ENCODE peak calls at places on chromosome 21, in four cellular contexts. Z is stomach; U is CD4-positive, alpha-beta T cell; O is left lung. W is an unnamed sample.

GRCh38 chr21:16815228-16815627 is 697.6 kb upstream of the CXADR start:
- DNase-seq in O (no peak), U (no peak), Z (no peak), W (no peak)

GRCh38 chr21:36811762-36812161 is 112.8 kb downstream of the SIM2 start:
- DNase-seq in Z (no peak), O (no peak), U (no peak), W (no peak)

GRCh38 chr21:45397381-45397780 is 7.6 kb upstream of the COL18A1 start:
- DNase-seq in O (no peak), Z (no peak), U (no peak), W (no peak)

GRCh38 chr21:45424854-45425795 is 20.2 kb downstream of the COL18A1 start:
- DNase-seq in Z (no peak), U (no peak), O (no peak), W (no peak)

GRCh38 chr21:23452384-23453083 is 2154.7 kb downstream of the MRPL39 start:
- DNase-seq in U (no peak), Z (no peak), O (no peak), W (peak)

GRCh38 chr21:45228171-45228641 is 59.5 kb downstream of the POFUT2 start:
- DNase-seq in U (peak), Z (no peak), O (no peak), W (no peak)

GRCh38 chr21:45788198-45788597 is 144.7 kb downstream of the PCBP3 start:
- DNase-seq in O (no peak), U (no peak), Z (no peak), W (no peak)

GRCh38 chr21:46385846-46386725 is 62.1 kb downstream of the PCNT start:
- DNase-seq in O (no peak), U (no peak), Z (no peak), W (no peak)

GRCh38 chr21:15122241-15122640 is 57.4 kb upstream of the NRIP1 start:
- DNase-seq in U (no peak), Z (no peak), O (no peak), W (no peak)

GRCh38 chr21:35156293-35156976 is 107.3 kb upstream of the RUNX1 start:
- DNase-seq in Z (no peak), O (no peak), U (no peak), W (no peak)

GRCh38 chr21:35530726-35531125 is 481.6 kb upstream of the RUNX1 start:
- DNase-seq in Z (no peak), U (no peak), O (no peak), W (no peak)

GRCh38 chr21:23664193-23664694 is 1943.0 kb downstream of the MRPL39 start:
- DNase-seq in U (no peak), Z (no peak), O (no peak), W (no peak)

GRCh38 chr21:38388219-38388618 is 110.1 kb downstream of the ERG start:
- DNase-seq in Z (no peak), U (no peak), O (no peak), W (no peak)

GRCh38 chr21:38389891-38390290 is 108.4 kb downstream of the ERG start:
- DNase-seq in Z (no peak), O (no peak), U (no peak), W (no peak)

GRCh38 chr21:38392722-38393121 is 105.6 kb downstream of the ERG start:
- DNase-seq in U (no peak), O (no peak), Z (no peak), W (no peak)

GRCh38 chr21:38386967-38387366 is 111.3 kb downstream of the ERG start:
- DNase-seq in U (no peak), O (peak), Z (no peak), W (no peak)

DNA sequence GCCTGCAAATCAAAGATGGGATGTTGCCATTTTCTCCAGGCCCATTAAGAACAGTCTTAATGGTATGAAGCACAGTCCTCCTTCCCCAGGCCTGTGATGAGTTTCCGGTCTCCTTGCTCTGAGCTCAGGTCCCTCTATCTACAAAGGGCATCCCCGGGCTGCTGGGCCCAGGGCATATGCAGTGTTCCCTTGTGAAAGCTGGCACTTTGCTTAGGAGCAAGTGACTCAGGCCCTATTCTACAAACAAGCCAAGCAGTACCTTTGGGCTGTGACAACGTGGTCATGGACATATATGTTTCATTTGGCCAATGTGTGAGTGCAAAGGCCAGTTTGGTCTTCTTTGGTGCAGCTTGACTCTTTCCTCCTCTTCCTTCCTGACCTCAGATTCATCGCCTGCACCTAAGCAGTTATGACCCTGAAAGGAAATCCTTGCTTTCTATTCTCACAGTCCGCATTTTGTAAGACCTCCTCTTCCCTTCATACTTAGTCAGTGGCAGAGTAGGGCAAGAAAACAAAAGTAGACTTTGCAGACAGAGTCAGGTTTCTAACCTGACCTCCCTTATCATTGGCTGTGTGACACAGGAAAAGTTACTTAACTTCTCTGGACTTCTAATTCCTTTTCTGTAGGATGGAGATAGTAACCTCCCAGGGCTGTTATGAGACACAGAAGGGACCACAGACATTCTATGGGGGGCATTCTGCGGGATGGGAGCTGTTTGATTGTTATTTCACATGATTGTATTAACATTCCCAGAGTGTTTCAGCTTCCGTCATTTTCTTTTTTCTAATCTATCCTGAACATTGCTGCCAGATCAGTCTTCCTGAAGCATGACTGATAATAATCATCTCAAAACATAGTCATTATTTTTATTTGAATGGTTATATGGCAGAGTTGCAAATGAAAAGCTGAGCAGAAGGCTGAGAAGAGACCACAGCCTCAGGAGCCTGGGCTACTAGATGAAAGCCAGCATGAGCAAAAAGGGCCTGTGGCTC is 109.3 kb downstream of the ERG start:
- DNase-seq in U (no peak), Z (no peak), O (no peak), W (no peak)
- H3K27ac ChIP-seq in U (no peak), Z (no peak), O (no peak), W (no peak)

GRCh38 chr21:17925000-17925610 is 105.9 kb upstream of the C21orf91 start:
- DNase-seq in O (no peak), U (peak), Z (peak), W (no peak)

GRCh38 chr21:17929514-17929913 is 110.4 kb upstream of the C21orf91 start:
- DNase-seq in U (no peak), O (no peak), Z (no peak), W (no peak)

GRCh38 chr21:17930102-17930501 is 110.9 kb upstream of the C21orf91 start:
- DNase-seq in Z (no peak), O (no peak), U (no peak), W (no peak)

GRCh38 chr21:17925900-17926299 is 106.7 kb upstream of the C21orf91 start:
- DNase-seq in O (no peak), Z (no peak), U (no peak), W (no peak)

DNA sequence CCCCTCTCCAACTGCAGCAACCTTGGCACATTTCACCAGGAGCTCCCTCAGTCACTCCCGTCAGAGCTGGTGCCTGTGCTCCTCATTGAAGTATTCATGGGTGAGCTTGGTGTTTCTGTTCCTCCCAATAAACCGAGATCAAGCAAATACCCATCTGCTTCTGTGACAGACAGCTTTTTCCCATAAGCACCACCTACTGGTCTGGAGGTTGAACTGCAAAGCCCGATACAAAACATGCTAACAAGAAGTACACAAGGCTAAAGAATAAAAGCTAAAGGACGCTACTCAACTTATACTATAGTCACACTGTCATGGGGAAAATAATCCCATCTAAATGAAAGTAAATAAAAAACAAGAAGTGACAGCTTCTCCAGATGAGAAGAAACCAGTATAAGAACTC is 111.9 kb upstream of the C21orf91 start:
- DNase-seq in Z (no peak), U (no peak), O (no peak), W (no peak)
- TF ChIP-seq CTCF in Z (no peak), U (no peak), O (no peak), W (peak)

DNA sequence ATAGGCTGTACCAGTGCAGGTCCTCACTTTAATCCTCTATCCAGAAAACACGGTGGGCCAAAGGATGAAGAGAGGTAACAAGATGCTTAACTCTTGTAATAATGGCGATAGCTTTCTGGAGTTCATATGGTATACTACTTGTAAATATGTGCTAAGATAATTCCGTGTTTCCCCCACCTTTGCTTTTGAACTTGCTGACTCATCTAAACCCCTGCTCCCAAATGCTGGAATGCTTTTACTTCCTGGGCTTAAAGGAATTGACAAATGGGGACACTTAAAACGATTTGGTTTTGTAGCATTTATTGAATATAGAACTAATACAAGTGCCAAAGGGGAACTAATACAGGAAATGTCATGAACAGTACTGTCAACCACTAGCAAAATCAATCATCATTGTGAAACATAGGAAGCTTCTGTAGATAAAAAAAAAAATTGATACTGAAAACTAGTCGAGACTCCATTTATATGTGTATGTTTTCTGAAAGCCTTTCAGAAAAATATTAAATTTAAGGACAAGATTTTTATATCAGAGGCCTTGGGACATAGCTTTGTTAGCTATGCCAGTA is 7.0 kb downstream of the SOD1 start:
- DNase-seq in Z (no peak), O (no peak), U (no peak), W (no peak)
- H3K27ac ChIP-seq in Z (no peak), O (no peak), U (no peak), W (no peak)

DNA sequence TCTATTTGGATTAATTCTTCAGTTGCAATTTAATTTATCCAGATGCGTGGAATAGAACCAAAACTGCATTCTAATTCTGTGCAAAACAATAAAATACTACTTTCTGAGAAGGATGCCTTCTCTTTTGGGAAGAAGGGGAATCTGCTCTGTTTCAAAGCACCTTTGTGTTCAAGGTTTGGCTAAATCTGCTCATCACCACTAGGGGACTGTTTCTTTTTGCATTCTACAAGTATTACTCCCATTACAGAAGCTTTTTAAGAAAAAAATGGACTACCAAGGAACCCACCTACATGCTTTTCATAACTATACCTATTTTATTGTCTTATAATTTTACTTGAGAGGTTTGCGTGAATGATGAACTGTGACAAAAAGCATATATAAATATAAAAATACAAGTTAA is 18.2 kb downstream of the MRPS6 start:
- DNase-seq in Z (no peak), U (no peak), O (no peak), W (no peak)
- TF ChIP-seq CTCF in Z (no peak), U (peak), O (no peak), W (no peak)

DNA sequence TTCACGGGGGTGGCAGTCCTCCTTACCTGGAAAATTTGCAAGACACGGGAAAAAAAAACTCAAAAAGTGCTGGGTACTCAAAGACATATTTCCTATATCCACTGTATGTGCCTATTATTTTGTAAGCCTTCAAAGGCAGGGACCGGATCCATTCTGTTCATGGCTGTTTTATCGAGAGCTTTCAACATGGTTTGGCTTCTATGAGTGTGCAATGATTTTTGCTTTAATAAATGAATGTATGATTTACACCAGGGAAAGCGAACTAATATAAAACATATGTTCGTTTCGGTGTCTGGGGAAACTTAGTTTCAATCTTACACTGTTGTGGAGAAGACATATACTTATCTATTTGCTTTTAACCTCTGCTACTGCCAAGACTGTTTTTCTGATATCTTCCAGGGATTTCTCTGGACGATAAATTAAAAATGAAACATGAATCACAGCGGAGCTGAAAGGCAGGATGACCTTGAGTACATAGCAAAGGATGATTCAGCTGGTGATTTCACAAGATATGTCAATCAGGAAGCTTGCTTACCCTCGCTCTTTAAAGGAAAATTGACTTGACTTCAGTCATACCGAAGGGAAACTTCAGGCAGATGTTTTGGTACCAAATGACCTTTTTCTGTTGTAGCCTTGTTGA is 14.7 kb upstream of the CYYR1 start:
- DNase-seq in Z (no peak), O (no peak), U (no peak), W (no peak)
- H3K27ac ChIP-seq in Z (no peak), O (peak), U (no peak), W (no peak)

GRCh38 chr21:40177979-40178378 is 310.7 kb downstream of the PCP4 start:
- DNase-seq in Z (no peak), U (no peak), O (no peak), W (no peak)

GRCh38 chr21:40178726-40179125 is 311.5 kb downstream of the PCP4 start:
- DNase-seq in O (no peak), U (no peak), Z (no peak), W (no peak)

GRCh38 chr21:40169971-40170370 is 302.7 kb downstream of the PCP4 start:
- DNase-seq in Z (no peak), U (no peak), O (no peak), W (no peak)

GRCh38 chr21:40176732-40177131 is 309.5 kb downstream of the PCP4 start:
- DNase-seq in Z (no peak), O (no peak), U (no peak), W (no peak)

GRCh38 chr21:40173833-40174232 is 306.6 kb downstream of the PCP4 start:
- DNase-seq in Z (no peak), O (no peak), U (no peak), W (no peak)
- TF ChIP-seq CTCF in Z (no peak), O (no peak), U (no peak), W (no peak)

DNA sequence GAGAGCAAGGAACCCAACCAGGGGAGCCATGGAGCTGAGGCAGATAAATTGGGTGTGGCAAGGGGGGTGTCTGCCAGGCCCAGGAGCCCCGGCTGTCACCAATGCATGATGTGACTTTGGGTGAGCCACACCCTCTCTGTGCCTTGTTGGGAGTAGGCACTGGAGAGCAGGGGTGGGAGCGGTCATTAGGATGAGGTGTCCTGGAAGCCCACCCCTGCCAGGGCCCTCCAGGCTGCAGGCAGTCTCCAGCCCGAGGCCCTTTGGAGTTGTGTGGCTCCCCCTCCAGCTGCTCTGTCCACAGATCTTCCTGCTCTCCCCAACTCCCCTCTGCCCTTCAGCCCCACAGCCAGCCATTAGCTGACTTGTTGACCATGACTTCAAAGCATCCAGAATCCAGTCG is 11.4 kb downstream of the MX2 start:
- DNase-seq in O (no peak), U (no peak), Z (no peak), W (no peak)
- H3K27ac ChIP-seq in O (no peak), U (no peak), Z (no peak), W (no peak)

DNA sequence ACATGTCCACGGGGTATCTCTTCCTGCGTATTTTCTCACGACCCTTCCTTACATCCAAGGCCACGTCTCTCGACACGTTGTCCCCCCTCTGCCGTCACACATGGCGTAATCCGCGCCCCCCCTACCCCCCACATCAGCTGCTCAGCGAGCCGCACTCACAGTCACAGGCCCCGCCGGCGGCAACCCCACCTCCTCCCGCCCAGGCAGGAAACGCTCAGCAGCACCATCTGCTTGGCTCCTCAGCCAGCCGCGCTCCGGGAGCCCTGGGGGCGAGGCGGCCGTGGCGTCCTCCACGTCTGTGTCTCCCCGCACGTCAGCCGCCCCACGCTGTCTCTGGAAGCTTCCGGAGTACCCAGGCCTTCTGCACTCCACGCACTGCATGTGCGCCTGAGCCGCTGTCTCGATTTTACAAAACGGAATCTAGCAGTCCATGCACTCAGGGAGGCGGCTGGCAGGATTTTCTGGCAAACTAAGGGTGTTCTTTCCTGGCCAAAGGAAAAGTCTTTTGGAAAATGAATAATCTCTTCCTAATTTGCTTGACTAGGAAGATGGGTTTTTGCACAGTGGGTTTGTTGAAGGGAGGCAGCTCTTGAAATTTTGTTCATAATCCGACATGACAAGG is 64.5 kb downstream of the SIK1 start:
- DNase-seq in Z (peak), U (peak), O (peak), W (peak)
- TF ChIP-seq CTCF in Z (no peak), U (no peak), O (no peak), W (no peak)

GRCh38 chr21:28268685-28269084 is 724.0 kb downstream of the LTN1 start:
- DNase-seq in Z (no peak), U (no peak), O (no peak), W (no peak)
- H3K27ac ChIP-seq in Z (no peak), U (no peak), O (no peak), W (no peak)

W was measured in upper lobe of right lung.